ENCODE peak calls at places on chromosomes 2 and 18, in six cellular contexts. One of them, this sample, is unnamed.

GRCh38 chr2:10831387-10831985 is 18.9 kb upstream of the PDIA6 start:
- DNase-seq in foreskin fibroblast: no peak
- DNase-seq in germinal center: no peak
- DNase-seq in progenitor cell of endocrine pancreas: no peak
- DNase-seq in AG08395: no peak
- DNase-seq in neural crest cell: no peak
- DNase-seq in this sample: no peak

GRCh38 chr18:22152093-22152492 is 17.3 kb upstream of the GATA6 start:
- DNase-seq in foreskin fibroblast: no peak
- DNase-seq in germinal center: no peak
- DNase-seq in progenitor cell of endocrine pancreas: no peak
- DNase-seq in AG08395: no peak
- DNase-seq in neural crest cell: no peak
- DNase-seq in this sample: no peak

GRCh38 chr2:133434962-133435668 is 133.1 kb downstream of the NCKAP5 start:
- DNase-seq in foreskin fibroblast: no peak
- DNase-seq in germinal center: no peak
- DNase-seq in progenitor cell of endocrine pancreas: no peak
- DNase-seq in AG08395: peak
- DNase-seq in neural crest cell: no peak
- DNase-seq in this sample: no peak

GRCh38 chr2:19881221-19881620 is 20.6 kb downstream of the TTC32 start:
- DNase-seq in foreskin fibroblast: no peak
- DNase-seq in germinal center: no peak
- DNase-seq in progenitor cell of endocrine pancreas: no peak
- DNase-seq in AG08395: no peak
- DNase-seq in neural crest cell: no peak
- DNase-seq in this sample: no peak

GRCh38 chr2:212873256-212873655 is 278.2 kb downstream of the IKZF2 start:
- DNase-seq in foreskin fibroblast: no peak
- DNase-seq in germinal center: no peak
- DNase-seq in progenitor cell of endocrine pancreas: no peak
- DNase-seq in AG08395: no peak
- DNase-seq in neural crest cell: no peak
- DNase-seq in this sample: no peak

GRCh38 chr18:24601624-24602023 is 141.2 kb downstream of the HRH4 start:
- DNase-seq in foreskin fibroblast: no peak
- DNase-seq in germinal center: no peak
- DNase-seq in progenitor cell of endocrine pancreas: no peak
- DNase-seq in AG08395: no peak
- DNase-seq in neural crest cell: no peak
- DNase-seq in this sample: no peak

GRCh38 chr2:188519133-188519532 is 227.5 kb downstream of the GULP1 start:
- DNase-seq in foreskin fibroblast: peak
- DNase-seq in germinal center: no peak
- DNase-seq in progenitor cell of endocrine pancreas: no peak
- DNase-seq in AG08395: no peak
- DNase-seq in neural crest cell: no peak
- DNase-seq in this sample: no peak

GRCh38 chr2:197204855-197205254 is 105.7 kb downstream of the ANKRD44 start:
- DNase-seq in foreskin fibroblast: no peak
- DNase-seq in germinal center: no peak
- DNase-seq in progenitor cell of endocrine pancreas: no peak
- DNase-seq in AG08395: no peak
- DNase-seq in neural crest cell: no peak
- DNase-seq in this sample: no peak

GRCh38 chr2:129923265-129924141 is 56.0 kb upstream of the RAB6C start:
- DNase-seq in foreskin fibroblast: peak
- DNase-seq in germinal center: no peak
- DNase-seq in progenitor cell of endocrine pancreas: peak
- DNase-seq in AG08395: peak
- DNase-seq in neural crest cell: peak
- DNase-seq in this sample: no peak

GRCh38 chr2:191166756-191167445 is 16.1 kb upstream of the STAT4 start:
- DNase-seq in foreskin fibroblast: no peak
- DNase-seq in germinal center: no peak
- DNase-seq in progenitor cell of endocrine pancreas: no peak
- DNase-seq in AG08395: no peak
- DNase-seq in neural crest cell: no peak
- DNase-seq in this sample: no peak

GRCh38 chr2:219541611-219542180 is 1.9 kb downstream of the CHPF start:
- DNase-seq in foreskin fibroblast: no peak
- DNase-seq in germinal center: peak
- DNase-seq in progenitor cell of endocrine pancreas: peak
- DNase-seq in AG08395: peak
- DNase-seq in neural crest cell: peak
- DNase-seq in this sample: peak

GRCh38 chr18:2641638-2642037 is 13.9 kb upstream of the SMCHD1 start:
- DNase-seq in foreskin fibroblast: no peak
- DNase-seq in germinal center: peak
- DNase-seq in progenitor cell of endocrine pancreas: no peak
- DNase-seq in AG08395: no peak
- DNase-seq in neural crest cell: no peak
- DNase-seq in this sample: no peak

GRCh38 chr2:191128172-191128910 is 22.5 kb downstream of the STAT4 start:
- DNase-seq in foreskin fibroblast: no peak
- DNase-seq in germinal center: no peak
- DNase-seq in progenitor cell of endocrine pancreas: no peak
- DNase-seq in AG08395: no peak
- DNase-seq in neural crest cell: no peak
- DNase-seq in this sample: no peak

GRCh38 chr18:47283476-47283875 is 32.0 kb upstream of the SKOR2 start:
- DNase-seq in foreskin fibroblast: no peak
- DNase-seq in germinal center: no peak
- DNase-seq in progenitor cell of endocrine pancreas: no peak
- DNase-seq in AG08395: peak
- DNase-seq in neural crest cell: no peak
- DNase-seq in this sample: no peak

GRCh38 chr2:227848586-227848985 is 22.8 kb upstream of the DAW1 start:
- DNase-seq in foreskin fibroblast: no peak
- DNase-seq in germinal center: no peak
- DNase-seq in progenitor cell of endocrine pancreas: no peak
- DNase-seq in AG08395: no peak
- DNase-seq in neural crest cell: no peak
- DNase-seq in this sample: no peak

GRCh38 chr18:38243291-38243690 is 677.7 kb upstream of the CELF4 start:
- DNase-seq in foreskin fibroblast: no peak
- DNase-seq in germinal center: no peak
- DNase-seq in progenitor cell of endocrine pancreas: no peak
- DNase-seq in AG08395: no peak
- DNase-seq in neural crest cell: no peak
- DNase-seq in this sample: no peak

GRCh38 chr2:221465776-221466175 is 106.3 kb downstream of the EPHA4 start:
- DNase-seq in foreskin fibroblast: no peak
- DNase-seq in germinal center: peak
- DNase-seq in progenitor cell of endocrine pancreas: no peak
- DNase-seq in AG08395: no peak
- DNase-seq in neural crest cell: no peak
- DNase-seq in this sample: no peak

GRCh38 chr2:96913398-96914202 is 43.7 kb upstream of the SEMA4C start:
- DNase-seq in foreskin fibroblast: no peak
- DNase-seq in germinal center: peak
- DNase-seq in progenitor cell of endocrine pancreas: no peak
- DNase-seq in AG08395: no peak
- DNase-seq in neural crest cell: no peak
- DNase-seq in this sample: no peak

GRCh38 chr2:200435379-200435778 is 74.5 kb downstream of the KCTD18 start:
- DNase-seq in foreskin fibroblast: peak
- DNase-seq in germinal center: no peak
- DNase-seq in progenitor cell of endocrine pancreas: no peak
- DNase-seq in AG08395: peak
- DNase-seq in neural crest cell: no peak
- DNase-seq in this sample: no peak

GRCh38 chr2:213932-214693 is 49.7 kb downstream of the SH3YL1 start:
- DNase-seq in foreskin fibroblast: no peak
- DNase-seq in germinal center: no peak
- DNase-seq in progenitor cell of endocrine pancreas: no peak
- DNase-seq in AG08395: peak
- DNase-seq in neural crest cell: no peak
- DNase-seq in this sample: no peak

GRCh38 chr2:109459485-109459884 is 154.3 kb downstream of the SEPTIN10 start:
- DNase-seq in foreskin fibroblast: no peak
- DNase-seq in germinal center: no peak
- DNase-seq in progenitor cell of endocrine pancreas: no peak
- DNase-seq in AG08395: no peak
- DNase-seq in neural crest cell: no peak
- DNase-seq in this sample: no peak